ENCODE peak calls at places on chromosomes 5 and 9, in five cellular contexts. One of them, this sample, is unnamed.

GRCh38 chr9:86766912-86767311 is 180.4 kb downstream of the GAS1 start:
- DNase-seq in heart right ventricle: no peak
- DNase-seq in CD8-positive, alpha-beta memory T cell: no peak
- DNase-seq in ovary: no peak
- DNase-seq in hepatocyte: no peak
- DNase-seq in this sample: peak; percentile 69

GRCh38 chr5:9835121-9835770 is 205.1 kb upstream of the TAS2R1 start:
- DNase-seq in heart right ventricle: no peak
- DNase-seq in CD8-positive, alpha-beta memory T cell: no peak
- DNase-seq in ovary: no peak
- DNase-seq in hepatocyte: no peak
- DNase-seq in this sample: no peak

GRCh38 chr5:90099099-90099498 is 310.5 kb downstream of the CETN3 start:
- DNase-seq in heart right ventricle: no peak
- DNase-seq in CD8-positive, alpha-beta memory T cell: no peak
- DNase-seq in ovary: no peak
- DNase-seq in hepatocyte: no peak
- DNase-seq in this sample: no peak

GRCh38 chr9:136079916-136080246 is 15.2 kb downstream of the NACC2 start:
- DNase-seq in heart right ventricle: no peak
- DNase-seq in CD8-positive, alpha-beta memory T cell: peak; percentile 34
- DNase-seq in ovary: no peak
- DNase-seq in hepatocyte: no peak
- DNase-seq in this sample: no peak

GRCh38 chr5:63346451-63346850 is 615.8 kb downstream of the HTR1A start:
- DNase-seq in heart right ventricle: no peak
- DNase-seq in CD8-positive, alpha-beta memory T cell: no peak
- DNase-seq in ovary: no peak
- DNase-seq in hepatocyte: no peak
- DNase-seq in this sample: no peak

GRCh38 chr9:95316794-95317118 is 753 bp downstream of the FANCC start:
- DNase-seq in heart right ventricle: peak; percentile 50
- DNase-seq in CD8-positive, alpha-beta memory T cell: peak; percentile 58
- DNase-seq in ovary: no peak
- DNase-seq in hepatocyte: peak; percentile 81
- DNase-seq in this sample: peak; percentile 91

GRCh38 chr9:28758971-28759370 is 1185.7 kb upstream of the C9orf72 start:
- DNase-seq in heart right ventricle: no peak
- DNase-seq in CD8-positive, alpha-beta memory T cell: no peak
- DNase-seq in ovary: no peak
- DNase-seq in hepatocyte: no peak
- DNase-seq in this sample: no peak

GRCh38 chr9:136610426-136610825 is 52.3 kb upstream of the EGFL7 start:
- DNase-seq in heart right ventricle: no peak
- DNase-seq in CD8-positive, alpha-beta memory T cell: no peak
- DNase-seq in ovary: no peak
- DNase-seq in hepatocyte: no peak
- DNase-seq in this sample: no peak

GRCh38 chr5:90873033-90873517 is 314.5 kb downstream of the ADGRV1 start:
- DNase-seq in heart right ventricle: no peak
- DNase-seq in CD8-positive, alpha-beta memory T cell: no peak
- DNase-seq in ovary: peak; percentile 27
- DNase-seq in hepatocyte: no peak
- DNase-seq in this sample: no peak

GRCh38 chr9:34689512-34689911 is 1.6 kb downstream of the CCL19 start:
- DNase-seq in heart right ventricle: no peak
- DNase-seq in CD8-positive, alpha-beta memory T cell: no peak
- DNase-seq in ovary: no peak
- DNase-seq in hepatocyte: no peak
- DNase-seq in this sample: no peak

GRCh38 chr5:61949054-61949679 is 356.8 kb upstream of the KIF2A start:
- DNase-seq in heart right ventricle: no peak
- DNase-seq in CD8-positive, alpha-beta memory T cell: no peak
- DNase-seq in ovary: no peak
- DNase-seq in hepatocyte: no peak
- DNase-seq in this sample: no peak

GRCh38 chr5:39201795-39202593 is 17.4 kb downstream of the FYB1 start:
- DNase-seq in heart right ventricle: no peak
- DNase-seq in CD8-positive, alpha-beta memory T cell: no peak
- DNase-seq in ovary: no peak
- DNase-seq in hepatocyte: no peak
- DNase-seq in this sample: no peak

GRCh38 chr5:143596500-143596820 is 193.0 kb upstream of the NR3C1 start:
- DNase-seq in heart right ventricle: no peak
- DNase-seq in CD8-positive, alpha-beta memory T cell: no peak
- DNase-seq in ovary: no peak
- DNase-seq in hepatocyte: no peak
- DNase-seq in this sample: no peak

GRCh38 chr5:143592648-143593047 is 189.2 kb upstream of the NR3C1 start:
- DNase-seq in heart right ventricle: no peak
- DNase-seq in CD8-positive, alpha-beta memory T cell: no peak
- DNase-seq in ovary: no peak
- DNase-seq in hepatocyte: no peak
- DNase-seq in this sample: peak; percentile 17

GRCh38 chr5:143594913-143595818 is 191.7 kb upstream of the NR3C1 start:
- DNase-seq in heart right ventricle: no peak
- DNase-seq in CD8-positive, alpha-beta memory T cell: no peak
- DNase-seq in ovary: no peak
- DNase-seq in hepatocyte: peak; percentile 18
- DNase-seq in this sample: no peak

GRCh38 chr5:143596824-143597223 is 193.3 kb upstream of the NR3C1 start:
- DNase-seq in heart right ventricle: no peak
- DNase-seq in CD8-positive, alpha-beta memory T cell: no peak
- DNase-seq in ovary: no peak
- DNase-seq in hepatocyte: no peak
- DNase-seq in this sample: no peak

GRCh38 chr5:143593723-143594122 is 190.2 kb upstream of the NR3C1 start:
- DNase-seq in heart right ventricle: no peak
- DNase-seq in CD8-positive, alpha-beta memory T cell: no peak
- DNase-seq in ovary: no peak
- DNase-seq in hepatocyte: no peak
- DNase-seq in this sample: no peak
- H3K4me1 ChIP-seq in heart right ventricle: no peaks in the 10 kb centered on the region
- H3K4me1 ChIP-seq in CD8-positive, alpha-beta memory T cell: no peaks in the 10 kb centered on the region
- H3K4me1 ChIP-seq in ovary: no peaks in the 10 kb centered on the region
- H3K4me1 ChIP-seq in hepatocyte: peaks cover 26% of the 10 kb centered on the region
- H3K4me1 ChIP-seq in this sample: peaks cover 4% of the 10 kb centered on the region

DNA sequence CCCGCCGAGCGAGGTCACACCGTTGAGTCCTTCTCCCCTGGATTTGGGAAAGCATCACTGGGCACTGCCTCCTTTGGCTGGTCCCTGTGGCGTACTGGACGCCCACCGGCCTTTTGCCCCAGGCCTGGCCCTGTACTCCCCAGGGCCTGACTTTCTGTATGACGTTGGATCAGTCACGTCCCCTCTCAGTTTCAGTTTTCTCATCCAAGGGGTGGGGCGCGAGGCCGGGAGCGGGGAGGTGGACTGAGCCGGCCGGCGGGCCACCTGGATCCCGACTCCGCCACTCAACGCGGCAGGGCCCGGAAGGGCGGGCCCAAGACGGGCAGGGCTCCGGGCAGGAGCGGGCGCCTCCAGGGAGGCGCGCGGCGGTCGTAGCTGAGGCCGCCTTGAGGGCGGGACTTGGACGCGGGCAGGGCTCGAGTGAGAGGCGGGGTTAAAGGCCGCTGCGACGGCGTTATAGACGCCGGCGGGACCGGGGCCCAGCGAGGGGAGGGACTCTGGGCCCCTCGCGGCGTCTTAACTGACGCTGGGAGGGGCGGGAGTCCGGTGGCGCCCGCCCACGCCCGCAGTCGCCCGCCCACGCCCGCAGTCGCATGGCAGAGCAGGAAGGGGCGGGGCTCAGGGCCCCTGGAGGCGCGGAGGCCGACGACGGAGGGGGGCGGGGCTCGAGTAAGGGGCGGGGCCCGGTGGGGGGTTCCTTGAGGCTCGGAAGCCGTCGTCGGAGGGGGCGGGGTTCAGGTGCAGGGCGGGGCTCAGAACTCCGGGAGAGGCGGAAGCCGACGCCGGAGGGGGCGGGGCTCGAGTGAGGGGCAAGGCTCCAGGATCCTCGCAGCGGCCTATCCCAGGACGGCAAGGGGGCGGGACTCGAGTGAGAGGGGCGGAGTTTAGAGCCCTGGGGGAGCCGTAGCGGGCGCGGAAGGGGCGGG is 549 bp upstream of the CARD19 start:
- DNase-seq in heart right ventricle: peak; percentile 100
- DNase-seq in CD8-positive, alpha-beta memory T cell: peak; percentile 100
- DNase-seq in ovary: peak; percentile 100
- DNase-seq in hepatocyte: peak; percentile 100
- DNase-seq in this sample: peak; percentile 99
- H3K4me1 ChIP-seq in heart right ventricle: peaks cover 59% of the 10 kb centered on the region
- H3K4me1 ChIP-seq in CD8-positive, alpha-beta memory T cell: peaks cover 61% of the 10 kb centered on the region
- H3K4me1 ChIP-seq in ovary: peaks cover 23% of the 10 kb centered on the region
- H3K4me1 ChIP-seq in hepatocyte: peaks cover 34% of the 10 kb centered on the region
- H3K4me1 ChIP-seq in this sample: peaks cover 20% of the 10 kb centered on the region

DNA sequence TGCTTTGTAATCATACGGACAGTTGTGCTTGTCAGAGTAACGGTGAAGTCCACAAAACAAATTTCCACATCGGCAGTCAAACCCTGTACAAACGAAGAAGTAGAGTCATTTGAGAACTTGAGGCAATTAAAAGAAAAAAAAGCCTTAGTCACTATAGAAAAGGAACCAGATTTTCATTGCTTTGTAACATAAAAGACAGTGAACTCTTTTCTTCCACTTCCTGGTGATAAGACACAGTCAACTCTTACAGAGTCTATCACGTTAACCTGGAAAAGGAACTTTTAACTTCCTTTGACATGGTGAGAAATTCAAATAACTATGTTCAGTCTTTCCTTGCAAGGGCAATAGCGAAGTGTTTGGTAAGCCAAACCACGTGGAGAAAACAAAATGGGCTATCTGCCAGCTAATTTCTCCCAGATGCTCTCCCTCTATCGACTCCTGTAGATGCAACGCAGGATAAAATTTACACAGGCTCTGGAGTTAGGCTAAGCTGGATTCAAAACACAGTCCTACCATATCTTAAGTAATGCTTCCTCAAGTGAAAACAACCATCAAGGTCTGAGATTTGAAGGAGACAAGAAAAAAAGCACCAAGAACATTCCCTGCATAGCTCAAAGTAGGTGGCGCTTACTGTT is 8.9 kb downstream of the ZFAND5 start:
- DNase-seq in heart right ventricle: no peak
- DNase-seq in CD8-positive, alpha-beta memory T cell: no peak
- DNase-seq in ovary: no peak
- DNase-seq in hepatocyte: peak; percentile 58
- DNase-seq in this sample: peak; percentile 33
- H3K4me1 ChIP-seq in heart right ventricle: peaks cover 55% of the 10 kb centered on the region
- H3K4me1 ChIP-seq in CD8-positive, alpha-beta memory T cell: peaks cover 28% of the 10 kb centered on the region
- H3K4me1 ChIP-seq in ovary: no peaks in the 10 kb centered on the region
- H3K4me1 ChIP-seq in hepatocyte: peaks cover 72% of the 10 kb centered on the region
- H3K4me1 ChIP-seq in this sample: peaks cover 23% of the 10 kb centered on the region

DNA sequence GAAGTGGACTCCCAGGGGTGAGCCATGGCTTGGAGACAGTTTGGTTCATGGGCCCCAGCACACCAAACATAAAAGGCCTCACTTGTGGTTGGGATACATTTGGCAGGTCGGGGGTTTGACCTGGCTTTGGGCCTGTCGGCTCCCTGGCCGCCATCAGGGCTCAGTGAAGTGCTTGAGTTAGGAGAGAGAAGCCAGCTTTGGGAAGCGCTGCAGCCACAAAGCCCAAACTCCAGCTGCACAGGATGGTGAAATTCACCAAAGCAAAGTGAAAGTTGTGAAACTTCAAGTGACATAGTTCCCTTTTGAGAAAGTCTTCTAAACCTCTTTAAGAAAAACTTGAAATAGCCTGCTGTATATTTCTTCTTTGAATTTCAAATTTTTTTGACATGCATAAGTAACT is 27.5 kb downstream of the SLC46A2 start:
- DNase-seq in heart right ventricle: no peak
- DNase-seq in CD8-positive, alpha-beta memory T cell: no peak
- DNase-seq in ovary: no peak
- DNase-seq in hepatocyte: no peak
- DNase-seq in this sample: no peak
- H3K4me1 ChIP-seq in heart right ventricle: peaks cover 3% of the 10 kb centered on the region
- H3K4me1 ChIP-seq in CD8-positive, alpha-beta memory T cell: no peaks in the 10 kb centered on the region
- H3K4me1 ChIP-seq in ovary: no peaks in the 10 kb centered on the region
- H3K4me1 ChIP-seq in hepatocyte: peaks cover 5% of the 10 kb centered on the region
- H3K4me1 ChIP-seq in this sample: no peaks in the 10 kb centered on the region

GRCh38 chr5:163094492-163095180 is 342.8 kb upstream of the CCNG1 start:
- DNase-seq in heart right ventricle: no peak
- DNase-seq in CD8-positive, alpha-beta memory T cell: no peak
- DNase-seq in ovary: no peak
- DNase-seq in hepatocyte: no peak
- DNase-seq in this sample: no peak

GRCh38 chr5:163089233-163089632 is 348.2 kb upstream of the CCNG1 start:
- DNase-seq in heart right ventricle: no peak
- DNase-seq in CD8-positive, alpha-beta memory T cell: no peak
- DNase-seq in ovary: no peak
- DNase-seq in hepatocyte: no peak
- DNase-seq in this sample: peak; percentile 51

GRCh38 chr5:163089926-163090325 is 347.5 kb upstream of the CCNG1 start:
- DNase-seq in heart right ventricle: no peak
- DNase-seq in CD8-positive, alpha-beta memory T cell: no peak
- DNase-seq in ovary: no peak
- DNase-seq in hepatocyte: no peak
- DNase-seq in this sample: no peak
- H3K4me1 ChIP-seq in heart right ventricle: no peaks in the 10 kb centered on the region
- H3K4me1 ChIP-seq in CD8-positive, alpha-beta memory T cell: no peaks in the 10 kb centered on the region
- H3K4me1 ChIP-seq in ovary: no peaks in the 10 kb centered on the region
- H3K4me1 ChIP-seq in hepatocyte: no peaks in the 10 kb centered on the region
- H3K4me1 ChIP-seq in this sample: peaks cover 8% of the 10 kb centered on the region

GRCh38 chr5:67202830-67203229 is 6.2 kb upstream of the CD180 start:
- DNase-seq in heart right ventricle: no peak
- DNase-seq in CD8-positive, alpha-beta memory T cell: no peak
- DNase-seq in ovary: no peak
- DNase-seq in hepatocyte: no peak
- DNase-seq in this sample: no peak
- H3K4me1 ChIP-seq in heart right ventricle: no peaks in the 10 kb centered on the region
- H3K4me1 ChIP-seq in CD8-positive, alpha-beta memory T cell: peaks cover 63% of the 10 kb centered on the region
- H3K4me1 ChIP-seq in ovary: no peaks in the 10 kb centered on the region
- H3K4me1 ChIP-seq in hepatocyte: peaks cover 5% of the 10 kb centered on the region
- H3K4me1 ChIP-seq in this sample: no peaks in the 10 kb centered on the region

DNA sequence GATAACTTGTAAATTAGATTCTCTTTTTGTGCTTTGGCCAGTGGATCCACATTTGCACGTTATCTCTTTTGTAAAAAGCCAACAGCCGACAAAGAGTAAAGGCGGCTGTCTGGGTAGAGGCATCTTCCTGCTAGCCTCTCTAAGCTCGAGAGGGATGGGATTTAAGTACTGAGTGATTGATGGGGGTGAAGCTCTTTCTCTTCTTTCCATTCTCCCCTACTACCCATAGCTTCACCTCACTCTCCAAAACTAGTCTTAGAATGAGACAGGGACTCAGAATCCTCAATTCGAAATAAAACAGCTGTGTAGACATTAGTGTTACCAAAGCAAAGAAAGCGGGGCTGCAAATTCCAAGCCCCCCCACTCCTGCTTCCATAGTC is 3.5 kb downstream of the PBX3 start:
- DNase-seq in heart right ventricle: no peak
- DNase-seq in CD8-positive, alpha-beta memory T cell: no peak
- DNase-seq in ovary: no peak
- DNase-seq in hepatocyte: no peak
- DNase-seq in this sample: no peak
- H3K4me1 ChIP-seq in heart right ventricle: peaks cover 25% of the 10 kb centered on the region
- H3K4me1 ChIP-seq in CD8-positive, alpha-beta memory T cell: peaks cover 21% of the 10 kb centered on the region
- H3K4me1 ChIP-seq in ovary: peaks cover 1% of the 10 kb centered on the region
- H3K4me1 ChIP-seq in hepatocyte: no peaks in the 10 kb centered on the region
- H3K4me1 ChIP-seq in this sample: peaks cover 19% of the 10 kb centered on the region

GRCh38 chr9:73143606-73144328 is 7.9 kb upstream of the ANXA1 start:
- DNase-seq in heart right ventricle: no peak
- DNase-seq in CD8-positive, alpha-beta memory T cell: no peak
- DNase-seq in ovary: no peak
- DNase-seq in hepatocyte: peak; percentile 75
- DNase-seq in this sample: peak; percentile 91
- H3K4me1 ChIP-seq in heart right ventricle: peaks cover 13% of the 10 kb centered on the region
- H3K4me1 ChIP-seq in CD8-positive, alpha-beta memory T cell: peaks cover 6% of the 10 kb centered on the region
- H3K4me1 ChIP-seq in ovary: no peaks in the 10 kb centered on the region
- H3K4me1 ChIP-seq in hepatocyte: peaks cover 23% of the 10 kb centered on the region
- H3K4me1 ChIP-seq in this sample: peaks cover 61% of the 10 kb centered on the region

This sample was measured in A673.